ENCODE peak calls at places on chromosomes 11 and 22, in ten cellular contexts. One of them, this sample, is unnamed.

GRCh38 chr11:111354601-111354891 is 24.5 kb downstream of the POU2AF1 start:
- DNase-seq in astrocyte of the cerebellum: no peak
- DNase-seq in left ventricle myocardium inferior: no peak
- DNase-seq in fibroblast of mammary gland: no peak
- DNase-seq in bronchial epithelial cell: no peak
- DNase-seq in AG04449: no peak
- DNase-seq in SK-N-SH: no peak
- DNase-seq in brain microvascular endothelial cell: no peak
- DNase-seq in CD8-positive, alpha-beta T cell: no peak
- DNase-seq in endothelial cell of umbilical vein: no peak
- DNase-seq in this sample: no peak

GRCh38 chr11:95256204-95256819 is 25.3 kb upstream of the SESN3 start:
- DNase-seq in bronchial epithelial cell: peak; percentile 25
- DNase-seq in left ventricle myocardium inferior: no peak
- DNase-seq in SK-N-SH: no peak
- DNase-seq in endothelial cell of umbilical vein: no peak
- DNase-seq in AG04449: no peak
- DNase-seq in CD8-positive, alpha-beta T cell: no peak
- DNase-seq in fibroblast of mammary gland: peak; percentile 64
- DNase-seq in astrocyte of the cerebellum: no peak
- DNase-seq in brain microvascular endothelial cell: peak; percentile 2
- DNase-seq in this sample: no peak

GRCh38 chr11:130932086-130932712 is 15.9 kb upstream of the SNX19 start:
- DNase-seq in brain microvascular endothelial cell: no peak
- DNase-seq in astrocyte of the cerebellum: no peak
- DNase-seq in endothelial cell of umbilical vein: no peak
- DNase-seq in fibroblast of mammary gland: no peak
- DNase-seq in AG04449: no peak
- DNase-seq in bronchial epithelial cell: no peak
- DNase-seq in CD8-positive, alpha-beta T cell: no peak
- DNase-seq in SK-N-SH: no peak
- DNase-seq in left ventricle myocardium inferior: no peak
- DNase-seq in this sample: no peak

GRCh38 chr11:66494935-66495334 is 14.7 kb downstream of the DPP3 start:
- DNase-seq in fibroblast of mammary gland: no peak
- DNase-seq in brain microvascular endothelial cell: no peak
- DNase-seq in endothelial cell of umbilical vein: no peak
- DNase-seq in left ventricle myocardium inferior: no peak
- DNase-seq in bronchial epithelial cell: no peak
- DNase-seq in AG04449: no peak
- DNase-seq in CD8-positive, alpha-beta T cell: no peak
- DNase-seq in SK-N-SH: no peak
- DNase-seq in astrocyte of the cerebellum: no peak
- DNase-seq in this sample: no peak

GRCh38 chr11:134679592-134679991 is 267.6 kb upstream of the B3GAT1 start:
- DNase-seq in brain microvascular endothelial cell: no peak
- DNase-seq in bronchial epithelial cell: no peak
- DNase-seq in CD8-positive, alpha-beta T cell: no peak
- DNase-seq in fibroblast of mammary gland: no peak
- DNase-seq in SK-N-SH: no peak
- DNase-seq in endothelial cell of umbilical vein: no peak
- DNase-seq in AG04449: no peak
- DNase-seq in left ventricle myocardium inferior: no peak
- DNase-seq in astrocyte of the cerebellum: no peak
- DNase-seq in this sample: no peak

GRCh38 chr22:49084203-49084602 is 743.5 kb downstream of the BRD1 start:
- DNase-seq in left ventricle myocardium inferior: no peak
- DNase-seq in endothelial cell of umbilical vein: no peak
- DNase-seq in SK-N-SH: no peak
- DNase-seq in CD8-positive, alpha-beta T cell: no peak
- DNase-seq in brain microvascular endothelial cell: no peak
- DNase-seq in AG04449: no peak
- DNase-seq in fibroblast of mammary gland: no peak
- DNase-seq in bronchial epithelial cell: no peak
- DNase-seq in astrocyte of the cerebellum: no peak
- DNase-seq in this sample: no peak

GRCh38 chr22:31250740-31251330 is 38.7 kb downstream of the LIMK2 start:
- DNase-seq in endothelial cell of umbilical vein: no peak
- DNase-seq in brain microvascular endothelial cell: no peak
- DNase-seq in AG04449: no peak
- DNase-seq in astrocyte of the cerebellum: no peak
- DNase-seq in left ventricle myocardium inferior: no peak
- DNase-seq in bronchial epithelial cell: peak; percentile 62
- DNase-seq in fibroblast of mammary gland: no peak
- DNase-seq in CD8-positive, alpha-beta T cell: no peak
- DNase-seq in SK-N-SH: no peak
- DNase-seq in this sample: no peak

GRCh38 chr11:58963551-58964075 is 24.3 kb downstream of the GLYATL1 start:
- DNase-seq in CD8-positive, alpha-beta T cell: no peak
- DNase-seq in fibroblast of mammary gland: peak; percentile 74
- DNase-seq in brain microvascular endothelial cell: peak; percentile 22
- DNase-seq in astrocyte of the cerebellum: peak; percentile 50
- DNase-seq in endothelial cell of umbilical vein: no peak
- DNase-seq in bronchial epithelial cell: peak; percentile 77
- DNase-seq in AG04449: no peak
- DNase-seq in SK-N-SH: peak; percentile 15
- DNase-seq in left ventricle myocardium inferior: no peak
- DNase-seq in this sample: no peak

GRCh38 chr11:85029964-85030363 is 597.2 kb downstream of the DLG2 start:
- DNase-seq in left ventricle myocardium inferior: no peak
- DNase-seq in CD8-positive, alpha-beta T cell: no peak
- DNase-seq in brain microvascular endothelial cell: peak; percentile 28
- DNase-seq in AG04449: no peak
- DNase-seq in SK-N-SH: no peak
- DNase-seq in astrocyte of the cerebellum: no peak
- DNase-seq in endothelial cell of umbilical vein: no peak
- DNase-seq in bronchial epithelial cell: peak; percentile 73
- DNase-seq in fibroblast of mammary gland: peak; percentile 74
- DNase-seq in this sample: no peak

GRCh38 chr11:17511571-17511970 is 32.6 kb downstream of the USH1C start:
- DNase-seq in astrocyte of the cerebellum: no peak
- DNase-seq in brain microvascular endothelial cell: no peak
- DNase-seq in endothelial cell of umbilical vein: no peak
- DNase-seq in left ventricle myocardium inferior: no peak
- DNase-seq in fibroblast of mammary gland: no peak
- DNase-seq in CD8-positive, alpha-beta T cell: no peak
- DNase-seq in SK-N-SH: no peak
- DNase-seq in bronchial epithelial cell: no peak
- DNase-seq in AG04449: no peak
- DNase-seq in this sample: no peak

GRCh38 chr11:1471736-1472135 is 14.8 kb downstream of the MOB2 start:
- DNase-seq in endothelial cell of umbilical vein: no peak
- DNase-seq in astrocyte of the cerebellum: no peak
- DNase-seq in fibroblast of mammary gland: no peak
- DNase-seq in brain microvascular endothelial cell: no peak
- DNase-seq in bronchial epithelial cell: no peak
- DNase-seq in AG04449: no peak
- DNase-seq in SK-N-SH: no peak
- DNase-seq in CD8-positive, alpha-beta T cell: no peak
- DNase-seq in left ventricle myocardium inferior: peak; percentile 11
- DNase-seq in this sample: no peak

GRCh38 chr11:13434247-13435205 is 28.5 kb downstream of the BTBD10 start:
- DNase-seq in brain microvascular endothelial cell: no peak
- DNase-seq in endothelial cell of umbilical vein: no peak
- DNase-seq in bronchial epithelial cell: peak; percentile 61
- DNase-seq in CD8-positive, alpha-beta T cell: no peak
- DNase-seq in fibroblast of mammary gland: no peak
- DNase-seq in astrocyte of the cerebellum: no peak
- DNase-seq in left ventricle myocardium inferior: no peak
- DNase-seq in SK-N-SH: no peak
- DNase-seq in AG04449: no peak
- DNase-seq in this sample: no peak

GRCh38 chr11:77412814-77413213 is 61.1 kb downstream of the PAK1 start:
- DNase-seq in AG04449: no peak
- DNase-seq in endothelial cell of umbilical vein: no peak
- DNase-seq in bronchial epithelial cell: no peak
- DNase-seq in brain microvascular endothelial cell: no peak
- DNase-seq in SK-N-SH: no peak
- DNase-seq in astrocyte of the cerebellum: no peak
- DNase-seq in fibroblast of mammary gland: no peak
- DNase-seq in CD8-positive, alpha-beta T cell: no peak
- DNase-seq in left ventricle myocardium inferior: no peak
- DNase-seq in this sample: no peak

GRCh38 chr11:77410076-77410827 is 63.6 kb downstream of the PAK1 start:
- DNase-seq in endothelial cell of umbilical vein: no peak
- DNase-seq in brain microvascular endothelial cell: no peak
- DNase-seq in fibroblast of mammary gland: no peak
- DNase-seq in astrocyte of the cerebellum: no peak
- DNase-seq in left ventricle myocardium inferior: no peak
- DNase-seq in AG04449: no peak
- DNase-seq in bronchial epithelial cell: no peak
- DNase-seq in SK-N-SH: no peak
- DNase-seq in CD8-positive, alpha-beta T cell: no peak
- DNase-seq in this sample: no peak

GRCh38 chr11:77413850-77414249 is 60.0 kb downstream of the PAK1 start:
- DNase-seq in endothelial cell of umbilical vein: no peak
- DNase-seq in bronchial epithelial cell: no peak
- DNase-seq in CD8-positive, alpha-beta T cell: no peak
- DNase-seq in brain microvascular endothelial cell: no peak
- DNase-seq in fibroblast of mammary gland: no peak
- DNase-seq in left ventricle myocardium inferior: no peak
- DNase-seq in astrocyte of the cerebellum: no peak
- DNase-seq in AG04449: no peak
- DNase-seq in SK-N-SH: no peak
- DNase-seq in this sample: no peak

GRCh38 chr11:77411238-77411637 is 62.7 kb downstream of the PAK1 start:
- DNase-seq in left ventricle myocardium inferior: peak; percentile 19
- DNase-seq in endothelial cell of umbilical vein: no peak
- DNase-seq in CD8-positive, alpha-beta T cell: peak; percentile 13
- DNase-seq in astrocyte of the cerebellum: no peak
- DNase-seq in SK-N-SH: no peak
- DNase-seq in brain microvascular endothelial cell: peak; percentile 11
- DNase-seq in AG04449: no peak
- DNase-seq in fibroblast of mammary gland: peak; percentile 20
- DNase-seq in bronchial epithelial cell: no peak
- DNase-seq in this sample: peak; percentile 37

GRCh38 chr11:77411717-77412441 is 62.0 kb downstream of the PAK1 start:
- DNase-seq in SK-N-SH: no peak
- DNase-seq in left ventricle myocardium inferior: peak; percentile 81
- DNase-seq in brain microvascular endothelial cell: peak; percentile 84
- DNase-seq in astrocyte of the cerebellum: peak; percentile 60
- DNase-seq in CD8-positive, alpha-beta T cell: peak; percentile 75
- DNase-seq in endothelial cell of umbilical vein: peak; percentile 62
- DNase-seq in AG04449: peak; percentile 31
- DNase-seq in bronchial epithelial cell: peak; percentile 80
- DNase-seq in fibroblast of mammary gland: peak; percentile 80
- DNase-seq in this sample: peak; percentile 96
- TF ChIP-seq CTCF in SK-N-SH: no peak
- TF ChIP-seq CTCF in left ventricle myocardium inferior: peak; percentile 16
- TF ChIP-seq CTCF in brain microvascular endothelial cell: peak; percentile 17
- TF ChIP-seq CTCF in astrocyte of the cerebellum: no peak
- TF ChIP-seq CTCF in CD8-positive, alpha-beta T cell: no peak
- TF ChIP-seq CTCF in endothelial cell of umbilical vein: no peak
- TF ChIP-seq CTCF in AG04449: peak; percentile 15
- TF ChIP-seq CTCF in bronchial epithelial cell: peak; percentile 21
- TF ChIP-seq CTCF in fibroblast of mammary gland: no peak
- TF ChIP-seq CTCF in this sample: peak; percentile 31

DNA sequence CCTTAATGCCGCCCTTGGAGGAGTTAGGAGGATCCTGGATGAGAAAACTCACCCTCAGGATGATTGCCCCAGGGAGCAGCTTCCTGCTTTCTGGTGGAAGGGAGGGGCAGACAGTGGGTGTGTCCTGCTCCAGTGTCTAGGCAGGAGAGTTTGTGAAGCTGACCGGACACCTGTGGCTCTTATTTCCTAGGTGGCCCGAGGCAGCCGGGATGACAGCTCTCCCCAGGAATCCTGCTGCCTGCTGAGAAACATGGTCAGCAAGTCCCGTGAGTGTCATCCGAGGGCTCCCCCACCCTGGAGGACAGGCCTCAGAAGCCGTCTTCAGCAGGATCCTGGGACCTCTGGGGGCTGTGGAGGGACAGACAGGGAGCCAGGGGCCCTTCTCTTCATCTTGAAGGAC is 50.4 kb downstream of the ST3GAL4 start:
- DNase-seq in endothelial cell of umbilical vein: no peak
- DNase-seq in AG04449: no peak
- DNase-seq in fibroblast of mammary gland: no peak
- DNase-seq in left ventricle myocardium inferior: no peak
- DNase-seq in SK-N-SH: no peak
- DNase-seq in astrocyte of the cerebellum: no peak
- DNase-seq in bronchial epithelial cell: peak; percentile 37
- DNase-seq in brain microvascular endothelial cell: no peak
- DNase-seq in CD8-positive, alpha-beta T cell: no peak
- DNase-seq in this sample: no peak
- H3K4me3 ChIP-seq in endothelial cell of umbilical vein: no peak overlapping the region
- H3K4me3 ChIP-seq in AG04449: no peak overlapping the region
- H3K4me3 ChIP-seq in fibroblast of mammary gland: no peak overlapping the region
- H3K4me3 ChIP-seq in left ventricle myocardium inferior: no peak overlapping the region
- H3K4me3 ChIP-seq in SK-N-SH: no peak overlapping the region
- H3K4me3 ChIP-seq in astrocyte of the cerebellum: no peak overlapping the region
- H3K4me3 ChIP-seq in bronchial epithelial cell: no peak overlapping the region
- H3K4me3 ChIP-seq in brain microvascular endothelial cell: no peak overlapping the region
- H3K4me3 ChIP-seq in CD8-positive, alpha-beta T cell: no peak overlapping the region
- H3K4me3 ChIP-seq in this sample: no peak overlapping the region

DNA sequence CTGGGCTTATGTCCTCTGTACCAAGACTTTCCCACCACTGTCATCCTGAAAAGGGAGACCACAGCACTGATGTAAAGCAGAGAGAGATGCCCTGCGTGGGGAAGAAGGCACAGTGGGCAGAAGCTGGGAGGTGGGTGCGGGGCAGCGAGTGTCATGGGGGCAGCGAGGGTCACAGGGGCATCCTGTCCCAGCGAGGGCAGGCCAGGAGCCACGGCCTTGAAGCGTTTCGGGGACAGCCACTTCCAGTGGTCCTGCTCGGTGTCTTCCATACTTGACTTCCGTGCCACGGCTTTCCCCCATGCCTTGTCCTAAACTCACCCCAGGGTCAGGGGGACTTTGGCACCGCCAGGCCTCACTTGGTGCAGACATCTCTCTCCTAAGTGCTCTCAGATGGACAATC is 1121.3 kb downstream of the TBC1D22A start:
- DNase-seq in endothelial cell of umbilical vein: no peak
- DNase-seq in bronchial epithelial cell: no peak
- DNase-seq in left ventricle myocardium inferior: no peak
- DNase-seq in CD8-positive, alpha-beta T cell: no peak
- DNase-seq in brain microvascular endothelial cell: no peak
- DNase-seq in AG04449: no peak
- DNase-seq in SK-N-SH: no peak
- DNase-seq in fibroblast of mammary gland: no peak
- DNase-seq in astrocyte of the cerebellum: no peak
- DNase-seq in this sample: no peak
- TF ChIP-seq CTCF in endothelial cell of umbilical vein: no peak
- TF ChIP-seq CTCF in bronchial epithelial cell: no peak
- TF ChIP-seq CTCF in left ventricle myocardium inferior: no peak
- TF ChIP-seq CTCF in CD8-positive, alpha-beta T cell: no peak
- TF ChIP-seq CTCF in brain microvascular endothelial cell: no peak
- TF ChIP-seq CTCF in AG04449: no peak
- TF ChIP-seq CTCF in SK-N-SH: no peak
- TF ChIP-seq CTCF in fibroblast of mammary gland: no peak
- TF ChIP-seq CTCF in astrocyte of the cerebellum: no peak
- TF ChIP-seq CTCF in this sample: no peak

DNA sequence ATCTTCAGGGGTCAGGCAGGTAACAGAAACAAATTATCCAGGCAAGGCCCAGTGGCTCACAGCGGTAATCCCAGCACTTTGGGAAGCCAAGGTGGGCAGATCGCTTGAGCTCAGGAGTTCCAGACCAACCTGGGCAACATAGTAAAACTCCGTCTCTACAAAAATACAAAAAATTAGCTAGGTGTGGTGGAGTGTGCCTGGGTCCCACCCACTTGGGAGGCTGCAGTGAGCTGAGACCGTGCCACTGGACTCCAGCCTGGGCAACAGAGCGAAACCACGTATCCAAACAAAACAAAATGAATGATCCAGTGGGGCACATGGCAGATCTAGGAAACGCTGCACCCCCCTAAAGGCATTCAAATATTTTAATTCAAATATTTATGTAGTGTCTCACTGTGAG is 9.9 kb downstream of the NUMA1 start:
- DNase-seq in brain microvascular endothelial cell: no peak
- DNase-seq in CD8-positive, alpha-beta T cell: no peak
- DNase-seq in left ventricle myocardium inferior: no peak
- DNase-seq in fibroblast of mammary gland: no peak
- DNase-seq in SK-N-SH: no peak
- DNase-seq in astrocyte of the cerebellum: no peak
- DNase-seq in AG04449: no peak
- DNase-seq in bronchial epithelial cell: no peak
- DNase-seq in endothelial cell of umbilical vein: no peak
- DNase-seq in this sample: no peak
- H3K4me3 ChIP-seq in brain microvascular endothelial cell: no peak overlapping the region
- H3K4me3 ChIP-seq in CD8-positive, alpha-beta T cell: no peak overlapping the region
- H3K4me3 ChIP-seq in left ventricle myocardium inferior: no peak overlapping the region
- H3K4me3 ChIP-seq in fibroblast of mammary gland: no peak overlapping the region
- H3K4me3 ChIP-seq in SK-N-SH: peak overlapping the region; percentile 4
- H3K4me3 ChIP-seq in astrocyte of the cerebellum: no peak overlapping the region
- H3K4me3 ChIP-seq in AG04449: no peak overlapping the region
- H3K4me3 ChIP-seq in bronchial epithelial cell: no peak overlapping the region
- H3K4me3 ChIP-seq in endothelial cell of umbilical vein: no peak overlapping the region
- H3K4me3 ChIP-seq in this sample: no peak overlapping the region